ENCODE peak calls at places on chromosomes 16 and 17, in nine cellular contexts. R is stimulated activated CD4-positive, alpha-beta T cell treated with anti-CD3 and anti-CD28 coated beads, TNF-alpha, amount 100 ng/mL, for 24 hours; G is AG08395; W is stimulated activated CD8-positive, alpha-beta memory T cell treated with anti-CD3 and anti-CD28 coated beads, Interleukin-2, amount 100 ng/mL, for 48 hours; E is IMR-90; T is glutamatergic neuron; Z is GM19239; H is tibial artery; F is C1 segment of cervical spinal cord. K is an unnamed sample.
A peak's percentile ranks its signal among the peaks of the same experiment; 100 is the strongest.

GRCh38 chr16:10976663-10977062 is 32.3 kb downstream of the CLEC16A start:
- DNase-seq in R (no peak), G (no peak), W (no peak), E (no peak), T (peak; percentile 47), Z (no peak), H (no peak), F (no peak), K (no peak)

GRCh38 chr16:67198238-67198734 is 645 bp upstream of the ELMO3 start:
- DNase-seq in R (no peak), G (peak; percentile 73), W (no peak), E (peak; percentile 29), T (no peak), Z (no peak), H (no peak), F (no peak), K (no peak)

GRCh38 chr17:63534078-63534570 is 11.0 kb downstream of the KCNH6 start:
- DNase-seq in R (no peak), G (no peak), W (no peak), E (no peak), T (no peak), Z (no peak), H (no peak), F (no peak), K (no peak)

GRCh38 chr17:61405686-61406542 is 6.3 kb downstream of the TBX2 start:
- DNase-seq in R (no peak), G (no peak), W (no peak), E (peak; percentile 27), T (peak; percentile 15), Z (no peak), H (peak; percentile 19), F (no peak), K (no peak)

GRCh38 chr17:30969989-30970680 is 704 bp upstream of the RNF135 start:
- DNase-seq in R (no peak), G (peak; percentile 14), W (no peak), E (no peak), T (no peak), Z (peak; percentile 30), H (no peak), F (no peak), K (no peak)

GRCh38 chr17:51133365-51133764 is 12.7 kb upstream of the SPAG9 start:
- DNase-seq in R (no peak), G (peak; percentile 20), W (no peak), E (no peak), T (no peak), Z (no peak), H (no peak), F (no peak), K (no peak)

GRCh38 chr17:55442953-55443683 is 21.5 kb upstream of the MMD start:
- DNase-seq in R (no peak), G (no peak), W (no peak), E (peak; percentile 72), T (no peak), Z (no peak), H (no peak), F (no peak), K (no peak)

GRCh38 chr17:80330276-80330675 is 69.6 kb downstream of the RNF213 start:
- DNase-seq in R (no peak), G (no peak), W (no peak), E (no peak), T (no peak), Z (no peak), H (no peak), F (no peak), K (no peak)

GRCh38 chr16:85403693-85404092 is 209.4 kb upstream of the GSE1 start:
- DNase-seq in R (no peak), G (no peak), W (no peak), E (no peak), T (peak; percentile 14), Z (no peak), H (no peak), F (no peak), K (no peak)

GRCh38 chr16:70160821-70161220 is 12.8 kb upstream of the CLEC18C start:
- DNase-seq in R (no peak), G (peak; percentile 2), W (no peak), E (no peak), T (no peak), Z (no peak), H (no peak), F (no peak), K (no peak)

GRCh38 chr17:17180141-17180603 is 26.0 kb downstream of the PLD6 start:
- DNase-seq in R (no peak), G (no peak), W (no peak), E (no peak), T (no peak), Z (no peak), H (no peak), F (no peak), K (no peak)

GRCh38 chr17:37322826-37323561 is 52.8 kb upstream of the C17orf78 start:
- DNase-seq in R (no peak), G (no peak), W (no peak), E (no peak), T (peak; percentile 60), Z (no peak), H (no peak), F (no peak), K (no peak)

GRCh38 chr16:12573730-12574383 is 229.8 kb downstream of the CPPED1 start:
- DNase-seq in R (peak; percentile 54), G (peak; percentile 59), W (peak; percentile 57), E (no peak), T (peak; percentile 67), Z (peak; percentile 61), H (no peak), F (no peak), K (no peak)

GRCh38 chr17:76195281-76196096 is 44.8 kb downstream of the RNF157 start:
- DNase-seq in R (no peak), G (no peak), W (no peak), E (no peak), T (no peak), Z (no peak), H (no peak), F (no peak), K (no peak)